ENCODE peak calls at places on chromosomes 16 and 17, in six cellular contexts. K is CD8-positive, alpha-beta memory T cell; V is H1; W is BJ; L is aorta; E is IMR-90. P is an unnamed sample.

GRCh38 chr16:2512920-2513404 is 790 bp upstream of the ATP6V0C start:
- DNase-seq in L (no peak), V (peak), E (no peak), K (peak), W (no peak), P (no peak)

GRCh38 chr16:67922740-67923139 is 8.9 kb downstream of the CTRL start:
- DNase-seq in W (no peak), V (no peak), L (no peak), E (no peak), K (no peak), P (no peak)

GRCh38 chr16:1306344-1306743 is 3.1 kb upstream of the UBE2I start:
- DNase-seq in K (no peak), W (no peak), L (no peak), V (no peak), E (no peak), P (no peak)

GRCh38 chr17:55171634-55172328 is 93.0 kb upstream of the HLF start:
- DNase-seq in W (no peak), K (no peak), L (no peak), V (no peak), E (no peak), P (no peak)

GRCh38 chr17:76138234-76138895 is 2.7 kb downstream of the FOXJ1 start:
- DNase-seq in E (no peak), K (no peak), V (peak), L (peak), W (no peak), P (no peak)

GRCh38 chr17:49193513-49194296 is 16.7 kb downstream of the GNGT2 start:
- DNase-seq in W (no peak), L (peak), K (no peak), E (peak), V (peak), P (peak)

GRCh38 chr16:66662445-66663194 is 33.9 kb downstream of the CMTM4 start:
- DNase-seq in V (no peak), L (no peak), W (no peak), E (peak), K (no peak), P (peak)

GRCh38 chr16:3934491-3935185 is 54.1 kb upstream of the CREBBP start:
- DNase-seq in K (no peak), E (no peak), V (no peak), L (peak), W (no peak), P (no peak)

GRCh38 chr17:35912339-35912912 is 18.1 kb downstream of the RDM1 start:
- DNase-seq in E (no peak), L (no peak), K (no peak), V (no peak), W (no peak), P (no peak)

GRCh38 chr16:47244206-47244605 is 100.5 kb upstream of the NETO2 start:
- DNase-seq in K (no peak), V (no peak), E (no peak), L (no peak), W (no peak), P (no peak)

GRCh38 chr16:8355714-8356113 is 234.6 kb downstream of the TMEM114 start:
- DNase-seq in K (no peak), L (no peak), V (no peak), W (no peak), E (no peak), P (no peak)

GRCh38 chr17:71792966-71793365 is 327.9 kb upstream of the SOX9 start:
- DNase-seq in L (no peak), E (peak), W (no peak), V (no peak), K (no peak), P (peak)

GRCh38 chr16:54718376-54718775 is 212.3 kb upstream of the IRX5 start:
- DNase-seq in W (no peak), V (no peak), L (no peak), E (no peak), K (no peak), P (no peak)

GRCh38 chr17:16428098-16428882 is 12.9 kb downstream of the TRPV2 start:
- DNase-seq in L (no peak), K (no peak), V (peak), E (peak), W (no peak), P (peak)

GRCh38 chr17:336110-337021 is 16.2 kb downstream of the RPH3AL start:
- DNase-seq in K (no peak), E (no peak), L (peak), W (no peak), V (no peak), P (peak)

GRCh38 chr17:27360507-27360906 is 66.6 kb downstream of the WSB1 start:
- DNase-seq in E (no peak), W (no peak), K (no peak), L (no peak), V (no peak), P (no peak)

GRCh38 chr17:8268550-8269298 is 19.6 kb downstream of the PFAS start:
- DNase-seq in L (no peak), E (no peak), V (no peak), W (no peak), K (no peak), P (no peak)

GRCh38 chr17:12765544-12765943 is 23.8 kb upstream of the ARHGAP44 start:
- DNase-seq in L (no peak), K (no peak), W (no peak), E (peak), V (no peak), P (peak)

GRCh38 chr17:42133461-42134041 is 10.9 kb downstream of the HSPB9 start:
- DNase-seq in V (no peak), K (no peak), W (no peak), L (no peak), E (no peak), P (no peak)

GRCh38 chr17:410674-411401 is 58.2 kb upstream of the RPH3AL start:
- DNase-seq in L (peak), E (peak), W (no peak), V (peak), K (peak), P (peak)

GRCh38 chr16:79301036-79301435 is 299.5 kb downstream of the MAF start:
- DNase-seq in L (no peak), E (no peak), K (no peak), V (peak), W (no peak), P (no peak)

GRCh38 chr16:73878616-73879015 is 418.0 kb upstream of the PSMD7 start:
- DNase-seq in W (peak), V (no peak), K (no peak), E (peak), L (no peak), P (peak)

GRCh38 chr17:38693700-38694329 is 11.3 kb upstream of the MLLT6 start:
- DNase-seq in E (peak), L (peak), K (no peak), V (no peak), W (no peak), P (peak)

GRCh38 chr16:51569204-51569911 is 418.3 kb upstream of the SALL1 start:
- DNase-seq in W (no peak), K (no peak), E (no peak), V (no peak), L (no peak), P (no peak)

GRCh38 chr17:53996896-53997295 is 174.2 kb downstream of the KIF2B start:
- DNase-seq in L (no peak), V (no peak), E (no peak), W (no peak), K (no peak), P (no peak)

GRCh38 chr17:17181666-17182600 is 24.2 kb downstream of the PLD6 start:
- DNase-seq in L (no peak), K (no peak), W (no peak), E (no peak), V (no peak), P (no peak)

GRCh38 chr16:23862556-23862955 is 26.8 kb downstream of the PRKCB start:
- DNase-seq in K (no peak), W (no peak), V (no peak), L (no peak), E (no peak), P (no peak)

GRCh38 chr16:23861874-23862273 is 26.1 kb downstream of the PRKCB start:
- DNase-seq in K (no peak), V (no peak), L (no peak), W (no peak), E (no peak), P (no peak)

GRCh38 chr16:23865853-23866252 is 30.1 kb downstream of the PRKCB start:
- DNase-seq in L (no peak), W (no peak), E (no peak), K (no peak), V (no peak), P (no peak)

GRCh38 chr16:23866628-23867027 is 30.8 kb downstream of the PRKCB start:
- DNase-seq in V (no peak), W (no peak), L (no peak), E (no peak), K (no peak), P (no peak)

GRCh38 chr16:23863511-23864422 is 28.0 kb downstream of the PRKCB start:
- DNase-seq in E (no peak), K (no peak), V (no peak), L (no peak), W (no peak), P (no peak)
- H3K4me3 ChIP-seq in E (no peak), K (peak), V (no peak), L (no peak), W (no peak), P (no peak)

DNA sequence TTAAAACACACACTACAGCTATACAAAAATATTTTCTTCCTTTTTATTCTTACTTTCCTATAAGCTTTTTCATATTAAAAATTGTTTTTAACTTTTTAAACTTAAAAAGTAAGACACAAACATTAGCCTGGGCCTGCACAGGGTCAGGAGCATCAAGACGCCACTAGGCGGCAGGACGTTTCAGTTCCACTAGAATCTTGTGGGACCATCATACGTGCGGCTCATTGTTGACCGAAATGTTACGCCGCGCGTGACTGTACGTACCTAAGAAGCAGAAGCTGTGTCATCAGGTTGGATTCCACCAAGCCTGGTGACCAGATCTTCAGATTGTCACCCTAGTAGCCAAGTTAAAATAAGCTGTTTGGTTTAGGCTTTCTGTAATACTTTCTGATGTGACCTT is 47.1 kb downstream of the USP10 start:
- DNase-seq in W (no peak), K (no peak), E (no peak), L (no peak), V (no peak), P (no peak)
- H3K4me3 ChIP-seq in W (no peak), K (no peak), E (no peak), L (no peak), V (no peak), P (no peak)

DNA sequence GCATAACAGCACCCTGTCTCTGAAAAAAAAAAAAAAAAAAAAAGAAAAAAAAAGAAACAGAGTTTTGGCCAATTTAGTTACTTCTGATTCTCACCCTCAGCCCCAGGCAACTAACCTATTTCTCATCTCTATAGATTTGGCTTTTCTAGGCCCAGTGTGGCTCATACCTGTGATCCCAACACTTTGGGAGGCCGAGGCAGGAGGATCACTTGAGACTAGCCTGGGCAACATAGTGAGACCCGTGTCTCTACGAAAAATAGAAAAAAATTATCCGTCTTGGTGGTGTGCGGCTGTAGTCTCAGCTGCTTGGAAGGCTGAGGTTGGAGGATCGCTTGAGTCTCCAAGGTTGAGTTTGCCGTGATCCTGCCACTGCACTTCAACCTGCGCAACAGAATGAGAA is 8.7 kb downstream of the RPS6KB1 start:
- DNase-seq in V (no peak), W (no peak), K (no peak), L (no peak), E (no peak), P (no peak)
- H3K4me3 ChIP-seq in V (no peak), W (no peak), K (no peak), L (no peak), E (no peak), P (no peak)

DNA sequence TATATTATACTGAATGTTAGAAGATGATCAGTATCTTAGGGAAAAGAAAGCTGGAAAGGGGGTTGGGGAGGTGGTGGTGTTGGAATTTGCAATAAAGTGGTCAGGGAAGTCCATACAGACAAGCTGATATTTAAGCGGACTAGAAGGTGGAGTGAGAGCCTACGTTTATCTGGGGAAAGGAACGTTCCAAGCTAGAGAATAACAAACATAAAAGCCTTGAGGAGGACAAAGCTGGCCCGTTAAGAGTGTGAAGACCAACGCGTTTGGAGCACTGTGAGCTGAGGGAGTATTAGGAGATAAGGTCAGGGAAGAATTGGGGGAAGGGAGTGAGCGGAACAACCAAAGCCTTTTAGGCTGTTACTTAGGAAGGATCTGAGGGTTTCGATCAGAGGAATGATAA is 1.4 kb downstream of the DDX42 start:
- DNase-seq in V (no peak), W (no peak), L (no peak), E (no peak), K (no peak), P (peak)
- H3K4me3 ChIP-seq in V (peak), W (peak), L (peak), E (peak), K (peak), P (peak)

GRCh38 chr17:40112718-40113109 is 9.1 kb upstream of the MSL1 start:
- DNase-seq in V (no peak), L (no peak), E (no peak), K (no peak), W (no peak), P (no peak)
- H3K4me3 ChIP-seq in V (no peak), L (no peak), E (no peak), K (no peak), W (no peak), P (no peak)

GRCh38 chr17:61209099-61209439 is 190.6 kb upstream of the TBX2 start:
- DNase-seq in V (no peak), E (no peak), L (no peak), K (no peak), W (no peak), P (no peak)

GRCh38 chr17:61205931-61206330 is 193.7 kb upstream of the TBX2 start:
- DNase-seq in V (no peak), E (peak), L (no peak), K (no peak), W (no peak), P (no peak)

GRCh38 chr17:61206922-61207321 is 192.7 kb upstream of the TBX2 start:
- DNase-seq in K (no peak), V (no peak), E (no peak), W (no peak), L (no peak), P (no peak)

GRCh38 chr17:61209524-61209923 is 190.1 kb upstream of the TBX2 start:
- DNase-seq in E (no peak), L (no peak), W (no peak), V (no peak), K (no peak), P (no peak)

GRCh38 chr17:61208301-61209098 is 191.1 kb upstream of the TBX2 start:
- DNase-seq in L (no peak), V (no peak), E (peak), K (no peak), W (no peak), P (peak)
- H3K4me3 ChIP-seq in L (peak), V (no peak), E (peak), K (no peak), W (no peak), P (peak)

GRCh38 chr16:57742543-57742942 is 7.0 kb downstream of the KATNB1 start:
- DNase-seq in K (no peak), E (no peak), W (no peak), V (no peak), L (no peak), P (no peak)
- H3K4me3 ChIP-seq in K (no peak), E (no peak), W (no peak), V (no peak), L (no peak), P (no peak)

GRCh38 chr16:24758986-24759385 is 29.5 kb downstream of the TNRC6A start:
- DNase-seq in K (no peak), L (no peak), V (no peak), E (no peak), W (no peak), P (no peak)

GRCh38 chr16:24755201-24755874 is 25.9 kb downstream of the TNRC6A start:
- DNase-seq in K (no peak), E (no peak), L (no peak), V (no peak), W (no peak), P (no peak)

GRCh38 chr16:24753437-24753836 is 24.0 kb downstream of the TNRC6A start:
- DNase-seq in V (no peak), W (no peak), E (no peak), K (no peak), L (no peak), P (no peak)

GRCh38 chr16:24758373-24758772 is 28.9 kb downstream of the TNRC6A start:
- DNase-seq in W (no peak), V (no peak), L (no peak), K (no peak), E (peak), P (no peak)

DNA sequence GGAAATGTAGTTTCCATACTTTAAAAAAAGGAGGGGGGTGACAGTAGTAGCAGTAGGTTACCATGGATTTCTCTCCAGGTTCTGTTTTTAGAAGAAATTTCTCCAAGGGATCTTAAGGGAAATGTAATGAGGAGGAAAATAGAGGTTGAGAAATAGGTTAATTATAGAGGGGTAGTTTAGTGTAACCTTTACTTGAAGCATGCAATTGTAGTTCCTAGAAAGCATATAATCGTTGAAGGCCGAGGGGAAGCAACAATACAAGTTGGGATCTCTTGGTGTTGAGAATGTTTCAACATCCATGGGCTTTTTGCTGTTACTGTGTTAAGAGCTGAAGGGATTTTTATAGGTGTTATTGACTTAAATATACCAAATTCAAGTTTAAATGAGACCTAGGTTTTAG is 25.1 kb downstream of the TNRC6A start:
- DNase-seq in E (no peak), K (no peak), W (no peak), L (no peak), V (no peak), P (no peak)
- H3K4me3 ChIP-seq in E (no peak), K (no peak), W (no peak), L (no peak), V (no peak), P (no peak)

GRCh38 chr17:4583796-4584124 is 569 bp upstream of the SMTNL2 start:
- DNase-seq in E (no peak), K (no peak), L (no peak), W (no peak), V (peak), P (no peak)

GRCh38 chr17:4584835-4585187 is 482 bp downstream of the SMTNL2 start:
- DNase-seq in W (no peak), L (peak), V (peak), E (no peak), K (no peak), P (no peak)

GRCh38 chr17:4585203-4585939 is 1.0 kb downstream of the SMTNL2 start:
- DNase-seq in L (peak), K (no peak), V (peak), E (no peak), W (no peak), P (no peak)

GRCh38 chr17:4583206-4583605 is 1.1 kb upstream of the SMTNL2 start:
- DNase-seq in V (no peak), W (no peak), L (no peak), K (no peak), E (no peak), P (no peak)

GRCh38 chr17:4584125-4584834 is at the start of gene SMTNL2:
- DNase-seq in V (no peak), W (no peak), E (no peak), K (no peak), L (peak), P (no peak)
- H3K4me3 ChIP-seq in V (peak), W (no peak), E (peak), K (no peak), L (peak), P (peak)

GRCh38 chr16:10888320-10888937 is 11.4 kb downstream of the CIITA start:
- DNase-seq in E (no peak), W (no peak), K (no peak), V (no peak), L (peak), P (no peak)
- H3K4me3 ChIP-seq in E (no peak), W (no peak), K (no peak), V (no peak), L (no peak), P (no peak)

P was measured in fibroblast of villous mesenchyme.